ENCODE peak calls at places on chromosomes 11 and 22, in five cellular contexts. One of them, this sample, is unnamed.

GRCh38 chr11:67266424-67267187 is at the start of gene GRK2:
- DNase-seq in psoas muscle: peak
- DNase-seq in testis: no peak
- DNase-seq in cardiac muscle cell: peak
- DNase-seq in lower lobe of right lung: peak
- DNase-seq in this sample: peak

GRCh38 chr11:57217053-57217452 is 20.0 kb downstream of the APLNR start:
- DNase-seq in psoas muscle: no peak
- DNase-seq in cardiac muscle cell: no peak
- DNase-seq in testis: no peak
- DNase-seq in lower lobe of right lung: no peak
- DNase-seq in this sample: no peak

GRCh38 chr11:2570841-2571597 is 126.2 kb downstream of the KCNQ1 start:
- DNase-seq in lower lobe of right lung: peak
- DNase-seq in testis: no peak
- DNase-seq in cardiac muscle cell: no peak
- DNase-seq in psoas muscle: peak
- DNase-seq in this sample: no peak

GRCh38 chr11:8765294-8765693 is 82.7 kb downstream of the RPL27A start:
- DNase-seq in psoas muscle: no peak
- DNase-seq in lower lobe of right lung: no peak
- DNase-seq in testis: no peak
- DNase-seq in cardiac muscle cell: peak
- DNase-seq in this sample: no peak

GRCh38 chr11:113419426-113420003 is 31.9 kb downstream of the ANKK1 start:
- DNase-seq in testis: no peak
- DNase-seq in lower lobe of right lung: no peak
- DNase-seq in cardiac muscle cell: no peak
- DNase-seq in psoas muscle: no peak
- DNase-seq in this sample: no peak

GRCh38 chr22:49244466-49245420 is 582.9 kb downstream of the BRD1 start:
- DNase-seq in psoas muscle: no peak
- DNase-seq in cardiac muscle cell: no peak
- DNase-seq in lower lobe of right lung: no peak
- DNase-seq in testis: peak
- DNase-seq in this sample: no peak

GRCh38 chr11:119468511-119468910 is 45.5 kb upstream of the THY1 start:
- DNase-seq in psoas muscle: no peak
- DNase-seq in cardiac muscle cell: no peak
- DNase-seq in lower lobe of right lung: no peak
- DNase-seq in testis: no peak
- DNase-seq in this sample: no peak

GRCh38 chr11:122897606-122898210 is 15.1 kb downstream of the JHY start:
- DNase-seq in lower lobe of right lung: no peak
- DNase-seq in psoas muscle: no peak
- DNase-seq in testis: no peak
- DNase-seq in cardiac muscle cell: peak
- DNase-seq in this sample: no peak

GRCh38 chr22:44588348-44588747 is 90.3 kb upstream of the RTL6 start:
- DNase-seq in testis: no peak
- DNase-seq in lower lobe of right lung: peak
- DNase-seq in cardiac muscle cell: no peak
- DNase-seq in psoas muscle: no peak
- DNase-seq in this sample: no peak

GRCh38 chr11:18452927-18453326 is 2.7 kb upstream of the LDHAL6A start:
- DNase-seq in psoas muscle: no peak
- DNase-seq in lower lobe of right lung: no peak
- DNase-seq in testis: no peak
- DNase-seq in cardiac muscle cell: no peak
- DNase-seq in this sample: no peak

DNA sequence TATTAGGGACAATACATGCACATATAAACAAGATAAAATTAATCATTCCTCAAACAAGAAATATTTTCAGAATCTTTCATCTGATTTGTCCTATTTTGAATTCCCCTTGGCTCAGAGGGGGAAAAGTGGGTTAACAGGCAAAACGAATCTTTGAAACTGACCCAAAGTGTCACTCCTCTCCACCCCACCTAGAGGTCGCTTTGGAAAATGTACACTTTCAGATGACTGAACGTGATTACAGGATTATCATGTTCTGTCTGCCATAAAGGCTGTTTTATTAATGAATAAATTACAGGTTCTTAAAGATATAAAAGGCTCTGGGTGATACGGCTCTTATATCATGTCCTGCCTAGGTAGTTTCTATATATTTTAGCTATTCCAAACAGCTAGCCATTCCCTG is 1735.0 kb downstream of the LRRC4C start:
- DNase-seq in cardiac muscle cell: no peak
- DNase-seq in testis: no peak
- DNase-seq in psoas muscle: no peak
- DNase-seq in lower lobe of right lung: no peak
- DNase-seq in this sample: no peak
- TF ChIP-seq CTCF in cardiac muscle cell: no peak
- TF ChIP-seq CTCF in testis: no peak
- TF ChIP-seq CTCF in psoas muscle: no peak
- TF ChIP-seq CTCF in lower lobe of right lung: no peak
- TF ChIP-seq CTCF in this sample: no peak

GRCh38 chr11:12540913-12541587 is 133.2 kb upstream of the TEAD1 start:
- DNase-seq in cardiac muscle cell: peak
- DNase-seq in lower lobe of right lung: no peak
- DNase-seq in testis: peak
- DNase-seq in psoas muscle: no peak
- DNase-seq in this sample: no peak
- TF ChIP-seq CTCF in cardiac muscle cell: peak
- TF ChIP-seq CTCF in lower lobe of right lung: no peak
- TF ChIP-seq CTCF in testis: no peak
- TF ChIP-seq CTCF in psoas muscle: no peak
- TF ChIP-seq CTCF in this sample: no peak

GRCh38 chr11:78812513-78813293 is 238.0 kb upstream of the NARS2 start:
- DNase-seq in testis: no peak
- DNase-seq in psoas muscle: no peak
- DNase-seq in cardiac muscle cell: no peak
- DNase-seq in lower lobe of right lung: no peak
- DNase-seq in this sample: no peak
- TF ChIP-seq CTCF in testis: no peak
- TF ChIP-seq CTCF in psoas muscle: no peak
- TF ChIP-seq CTCF in cardiac muscle cell: no peak
- TF ChIP-seq CTCF in lower lobe of right lung: peak
- TF ChIP-seq CTCF in this sample: no peak

GRCh38 chr11:63641727-63642126 is 27.5 kb upstream of the PLAAT3 start:
- DNase-seq in cardiac muscle cell: peak
- DNase-seq in psoas muscle: no peak
- DNase-seq in testis: no peak
- DNase-seq in lower lobe of right lung: no peak
- DNase-seq in this sample: no peak
- TF ChIP-seq CTCF in cardiac muscle cell: peak
- TF ChIP-seq CTCF in psoas muscle: no peak
- TF ChIP-seq CTCF in testis: no peak
- TF ChIP-seq CTCF in lower lobe of right lung: no peak
- TF ChIP-seq CTCF in this sample: no peak

This sample was measured in Calu3.